ENCODE peak calls at places on chromosomes 4 and X, in four cellular contexts. One of them, this sample, is unnamed.

GRCh38 chr4:155263480-155263879 is 55.0 kb downstream of the NPY2R start:
- DNase-seq in HepG2: no peak
- DNase-seq in K562: no peak
- DNase-seq in H1: no peak
- DNase-seq in this sample: no peak

GRCh38 chr4:8867624-8868320 is 3.9 kb downstream of the HMX1 start:
- DNase-seq in HepG2: no peak
- DNase-seq in K562: no peak
- DNase-seq in H1: peak
- DNase-seq in this sample: no peak

GRCh38 chr4:35559559-35560365 is 684.6 kb downstream of the ARAP2 start:
- DNase-seq in HepG2: no peak
- DNase-seq in K562: peak
- DNase-seq in H1: no peak
- DNase-seq in this sample: peak

GRCh38 chr4:10596586-10597285 is 87.8 kb downstream of the CLNK start:
- DNase-seq in HepG2: no peak
- DNase-seq in K562: no peak
- DNase-seq in H1: no peak
- DNase-seq in this sample: no peak

GRCh38 chrX:9110808-9111207 is 76.9 kb upstream of the FAM9B start:
- DNase-seq in HepG2: no peak
- DNase-seq in K562: no peak
- DNase-seq in H1: no peak
- DNase-seq in this sample: no peak

GRCh38 chr4:128908735-128909134 is 99.2 kb downstream of the JADE1 start:
- DNase-seq in HepG2: no peak
- DNase-seq in K562: no peak
- DNase-seq in H1: no peak
- DNase-seq in this sample: no peak

GRCh38 chr4:112857461-112857860 is 192.0 kb upstream of the ANK2 start:
- DNase-seq in HepG2: no peak
- DNase-seq in K562: no peak
- DNase-seq in H1: no peak
- DNase-seq in this sample: peak

GRCh38 chr4:176436500-176436973 is 116.8 kb downstream of the SPCS3 start:
- DNase-seq in HepG2: no peak
- DNase-seq in K562: no peak
- DNase-seq in H1: no peak
- DNase-seq in this sample: no peak

GRCh38 chr4:133593764-133594163 is 444.7 kb downstream of the PCDH10 start:
- DNase-seq in HepG2: no peak
- DNase-seq in K562: no peak
- DNase-seq in H1: no peak
- DNase-seq in this sample: no peak

GRCh38 chrX:135086197-135086854 is 34.0 kb downstream of the ETDB start:
- DNase-seq in HepG2: peak
- DNase-seq in K562: peak
- DNase-seq in H1: no peak
- DNase-seq in this sample: peak

GRCh38 chrX:3029084-3029483 is 12.2 kb upstream of the ARSF start:
- DNase-seq in HepG2: no peak
- DNase-seq in K562: no peak
- DNase-seq in H1: no peak
- DNase-seq in this sample: no peak

GRCh38 chrX:37491686-37492085 is 79.8 kb upstream of the LANCL3 start:
- DNase-seq in HepG2: no peak
- DNase-seq in K562: no peak
- DNase-seq in H1: no peak
- DNase-seq in this sample: no peak

GRCh38 chr4:167290684-167291083 is 56.4 kb upstream of the SPOCK3 start:
- DNase-seq in HepG2: no peak
- DNase-seq in K562: no peak
- DNase-seq in H1: no peak
- DNase-seq in this sample: peak

GRCh38 chr4:86664959-86665358 is 70.8 kb downstream of the PTPN13 start:
- DNase-seq in HepG2: no peak
- DNase-seq in K562: no peak
- DNase-seq in H1: no peak
- DNase-seq in this sample: no peak

GRCh38 chrX:72306085-72306801 is 529 bp upstream of the CITED1 start:
- DNase-seq in HepG2: no peak
- DNase-seq in K562: peak
- DNase-seq in H1: peak
- DNase-seq in this sample: no peak

GRCh38 chrX:72307646-72308051 is 1.9 kb upstream of the CITED1 start:
- DNase-seq in HepG2: no peak
- DNase-seq in K562: peak
- DNase-seq in H1: no peak
- DNase-seq in this sample: no peak

GRCh38 chrX:72305286-72306084 is at the start of gene CITED1:
- DNase-seq in HepG2: no peak
- DNase-seq in K562: no peak
- DNase-seq in H1: no peak
- DNase-seq in this sample: no peak

GRCh38 chrX:72308209-72308565 is 2.5 kb upstream of the CITED1 start:
- DNase-seq in HepG2: no peak
- DNase-seq in K562: no peak
- DNase-seq in H1: no peak
- DNase-seq in this sample: no peak

DNA sequence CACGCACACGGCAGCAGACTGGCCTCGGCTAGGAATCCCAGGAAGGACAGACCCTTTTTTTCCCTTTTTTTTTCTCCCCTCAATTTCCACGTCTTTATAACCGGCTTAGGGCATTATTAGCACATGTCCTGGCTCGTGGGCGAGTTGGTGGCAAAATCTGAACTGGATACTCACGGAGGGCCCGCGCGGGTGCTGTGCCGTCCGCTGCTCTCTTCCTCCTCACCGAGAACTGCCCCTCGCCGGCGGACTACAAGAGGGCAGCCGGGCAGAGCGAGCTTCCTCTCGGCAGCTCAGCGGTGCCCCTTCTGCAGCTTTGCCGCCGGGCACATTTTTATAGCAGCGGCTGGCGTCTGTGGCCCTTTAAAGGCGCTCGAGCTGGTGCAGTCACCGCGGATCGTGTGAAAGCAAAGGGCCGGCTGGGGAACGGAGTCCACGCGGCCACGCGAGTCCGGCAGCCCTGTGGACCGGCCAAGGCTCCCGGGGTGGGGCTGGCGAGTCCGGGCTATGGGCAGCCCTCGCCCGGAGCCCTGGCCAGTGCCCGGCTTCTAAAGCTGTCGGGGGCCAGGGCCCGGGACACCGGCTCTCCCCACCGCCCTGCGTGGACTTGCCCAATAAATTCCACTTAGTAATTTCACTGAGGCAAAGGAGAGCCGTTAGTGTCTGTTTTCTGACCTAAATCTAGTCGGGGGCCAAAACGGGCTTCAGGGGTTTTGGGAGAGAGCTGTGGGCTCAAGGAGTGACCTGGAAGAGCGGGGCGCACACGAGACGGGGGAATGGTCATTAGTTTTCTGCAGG is 1.3 kb upstream of the CITED1 start:
- DNase-seq in HepG2: peak
- DNase-seq in K562: peak
- DNase-seq in H1: no peak
- DNase-seq in this sample: peak
- TF ChIP-seq SIN3A in HepG2: no peak
- TF ChIP-seq SIN3A in K562: no peak
- TF ChIP-seq SIN3A in H1: no peak
- TF ChIP-seq SIN3A in this sample: no peak

GRCh38 chr4:89248879-89249281 is 58.7 kb downstream of the GPRIN3 start:
- DNase-seq in HepG2: no peak
- DNase-seq in K562: no peak
- DNase-seq in H1: no peak
- DNase-seq in this sample: no peak

GRCh38 chr4:89243741-89244252 is 63.8 kb downstream of the GPRIN3 start:
- DNase-seq in HepG2: no peak
- DNase-seq in K562: no peak
- DNase-seq in H1: no peak
- DNase-seq in this sample: no peak

GRCh38 chr4:89242864-89243740 is 64.5 kb downstream of the GPRIN3 start:
- DNase-seq in HepG2: no peak
- DNase-seq in K562: no peak
- DNase-seq in H1: no peak
- DNase-seq in this sample: no peak

GRCh38 chr4:89247951-89248350 is 59.6 kb downstream of the GPRIN3 start:
- DNase-seq in HepG2: no peak
- DNase-seq in K562: no peak
- DNase-seq in H1: no peak
- DNase-seq in this sample: no peak

GRCh38 chr4:89245459-89245858 is 62.1 kb downstream of the GPRIN3 start:
- DNase-seq in HepG2: peak
- DNase-seq in K562: no peak
- DNase-seq in H1: no peak
- DNase-seq in this sample: no peak
- TF ChIP-seq FOSL1 in HepG2: no peak
- TF ChIP-seq FOSL1 in K562: no peak
- TF ChIP-seq FOSL1 in H1: no peak
- TF ChIP-seq FOSL1 in this sample: no peak

DNA sequence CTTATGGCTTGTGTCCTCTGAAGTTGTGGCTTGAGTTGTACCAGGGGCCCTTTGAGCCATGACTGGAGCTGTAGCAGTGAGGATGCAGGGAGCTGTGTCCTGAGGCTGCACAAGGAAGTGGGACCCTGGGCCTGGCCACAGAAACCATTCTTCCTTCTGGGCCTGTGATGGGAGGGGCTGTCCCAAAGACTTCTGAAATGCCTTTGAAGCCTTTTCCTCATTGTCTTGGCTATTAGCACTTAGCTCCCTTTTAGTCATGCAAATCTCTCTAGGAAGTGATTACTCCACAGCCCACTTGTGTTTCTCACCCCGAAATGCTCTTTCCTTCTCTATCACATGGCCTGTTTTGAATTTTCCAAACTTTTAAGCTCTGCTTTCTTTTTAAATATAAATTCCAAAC is 92.4 kb downstream of the FHDC1 start:
- DNase-seq in HepG2: no peak
- DNase-seq in K562: no peak
- DNase-seq in H1: no peak
- DNase-seq in this sample: no peak
- TF ChIP-seq SIN3A in HepG2: no peak
- TF ChIP-seq SIN3A in K562: no peak
- TF ChIP-seq SIN3A in H1: no peak
- TF ChIP-seq SIN3A in this sample: no peak

GRCh38 chr4:140349816-140350215 is 23.6 kb upstream of the SCOC start:
- DNase-seq in HepG2: no peak
- DNase-seq in K562: no peak
- DNase-seq in H1: no peak
- DNase-seq in this sample: no peak
- TF ChIP-seq FOSL1 in HepG2: no peak
- TF ChIP-seq FOSL1 in K562: no peak
- TF ChIP-seq FOSL1 in H1: no peak
- TF ChIP-seq FOSL1 in this sample: no peak

GRCh38 chr4:337143-337931 is at the start of gene ZNF141:
- DNase-seq in HepG2: no peak
- DNase-seq in K562: no peak
- DNase-seq in H1: peak
- DNase-seq in this sample: no peak
- TF ChIP-seq SIN3A in HepG2: no peak
- TF ChIP-seq SIN3A in K562: no peak
- TF ChIP-seq SIN3A in H1: peak
- TF ChIP-seq SIN3A in this sample: no peak

DNA sequence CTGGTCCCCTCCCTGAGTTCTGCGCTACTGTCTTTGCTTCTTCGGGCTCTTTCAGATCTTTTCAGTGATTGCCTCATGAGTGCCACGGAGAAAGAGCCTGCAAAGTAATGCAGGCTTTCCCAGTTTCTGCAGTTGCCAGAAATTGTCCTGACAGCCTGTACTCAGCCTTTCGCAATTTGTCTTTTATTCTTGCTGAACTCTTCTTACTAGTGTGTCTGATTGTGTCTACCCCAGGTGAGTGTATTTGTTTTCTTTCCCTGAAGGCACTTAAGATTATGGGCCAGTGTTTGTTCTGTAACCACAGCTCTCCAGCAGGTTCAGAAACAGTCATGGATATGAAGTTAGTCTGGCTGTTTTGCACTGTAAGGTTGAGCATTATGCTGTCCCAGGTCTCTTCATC is 47.1 kb downstream of the FAM193A start:
- DNase-seq in HepG2: no peak
- DNase-seq in K562: no peak
- DNase-seq in H1: no peak
- DNase-seq in this sample: no peak
- TF ChIP-seq FOSL1 in HepG2: no peak
- TF ChIP-seq FOSL1 in K562: no peak
- TF ChIP-seq FOSL1 in H1: no peak
- TF ChIP-seq FOSL1 in this sample: no peak

GRCh38 chr4:156971623-156972369 is at the start of gene PDGFC:
- DNase-seq in HepG2: peak
- DNase-seq in K562: peak
- DNase-seq in H1: peak
- DNase-seq in this sample: no peak
- TF ChIP-seq SIN3A in HepG2: no peak
- TF ChIP-seq SIN3A in K562: no peak
- TF ChIP-seq SIN3A in H1: no peak
- TF ChIP-seq SIN3A in this sample: no peak

GRCh38 chr4:6439120-6439757 is 33.2 kb downstream of the PPP2R2C start:
- DNase-seq in HepG2: no peak
- DNase-seq in K562: no peak
- DNase-seq in H1: no peak
- DNase-seq in this sample: no peak
- TF ChIP-seq FOSL1 in HepG2: no peak
- TF ChIP-seq FOSL1 in K562: no peak
- TF ChIP-seq FOSL1 in H1: no peak
- TF ChIP-seq FOSL1 in this sample: no peak

DNA sequence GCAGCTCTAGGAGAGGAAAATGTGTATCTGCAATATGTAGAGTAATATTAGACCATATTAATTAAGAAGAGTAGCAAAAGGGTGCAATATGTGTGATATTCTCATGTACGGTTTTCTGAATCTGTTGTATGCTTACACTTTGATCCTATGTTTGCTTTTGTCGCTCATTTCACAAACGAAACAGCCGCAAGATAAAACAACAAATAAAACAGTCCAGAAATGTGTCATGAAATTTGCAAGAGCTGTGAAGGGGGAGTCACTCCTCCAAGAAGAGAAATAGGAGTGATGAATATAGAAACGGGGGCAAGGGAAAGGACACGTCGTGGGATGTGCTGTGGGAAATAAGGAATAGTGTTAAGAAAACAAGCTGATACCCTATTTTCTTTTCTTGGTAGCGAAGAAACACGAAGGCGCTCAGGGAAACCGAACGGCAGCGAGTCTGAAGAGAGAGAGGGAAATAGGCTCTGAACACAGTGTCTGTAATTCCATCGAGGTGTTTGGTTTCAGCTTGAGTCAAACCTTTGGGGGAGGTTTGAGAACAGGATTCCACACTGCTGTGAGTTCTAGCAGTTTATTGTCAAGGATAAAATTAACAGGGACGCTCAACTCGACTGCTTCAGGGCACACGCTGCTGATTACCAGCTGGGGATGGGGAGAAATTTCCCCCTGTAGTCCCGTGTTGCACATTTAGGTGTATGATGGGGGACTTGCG is 595.6 kb upstream of the TENM3 start:
- DNase-seq in HepG2: no peak
- DNase-seq in K562: no peak
- DNase-seq in H1: no peak
- DNase-seq in this sample: no peak
- TF ChIP-seq SIN3A in HepG2: no peak
- TF ChIP-seq SIN3A in K562: no peak
- TF ChIP-seq SIN3A in H1: no peak
- TF ChIP-seq SIN3A in this sample: no peak